ENCODE peak calls at places on chromosomes 2 and 18, in four cellular contexts. A is gastrocnemius medialis, V is stomach, E is transverse colon. R is an unnamed sample.

GRCh38 chr2:95388091-95388692 is 14.3 kb upstream of the FAHD2A start:
- DNase-seq in A (no peak), E (no peak), V (no peak), R (no peak)

GRCh38 chr2:67996772-67997527 is 65.9 kb downstream of the C1D start:
- DNase-seq in E (no peak), V (no peak), A (no peak), R (no peak)

GRCh38 chr2:96930351-96931015 is 55.9 kb downstream of the FAM178B start:
- DNase-seq in A (no peak), V (no peak), E (no peak), R (no peak)

GRCh38 chr2:2621855-2622254 is 290.8 kb upstream of the MYT1L start:
- DNase-seq in A (no peak), E (no peak), V (no peak), R (no peak)

GRCh38 chr2:235191933-235192332 is 240.1 kb downstream of the SH3BP4 start:
- DNase-seq in A (no peak), V (no peak), E (no peak), R (no peak)

GRCh38 chr18:30763913-30764350 is 278.6 kb downstream of the DSC3 start:
- DNase-seq in E (no peak), V (no peak), A (no peak), R (no peak)

GRCh38 chr2:104493698-104494097 is 360.2 kb upstream of the POU3F3 start:
- DNase-seq in E (no peak), A (no peak), V (no peak), R (no peak)

GRCh38 chr18:61842146-61842545 is 50.7 kb downstream of the RNF152 start:
- DNase-seq in E (no peak), V (no peak), A (no peak), R (no peak)

GRCh38 chr2:234954551-234954992 is 2.8 kb downstream of the SH3BP4 start:
- DNase-seq in A (no peak), V (no peak), E (no peak), R (no peak)

GRCh38 chr2:20684581-20685063 is 17.7 kb downstream of the GDF7 start:
- DNase-seq in E (no peak), V (no peak), A (no peak), R (no peak)

GRCh38 chr2:133674433-133675331 is 106.4 kb upstream of the NCKAP5 start:
- DNase-seq in E (peak), A (no peak), V (peak), R (no peak)

GRCh38 chr2:134141598-134142340 is 112.1 kb upstream of the MGAT5 start:
- DNase-seq in V (no peak), A (no peak), E (no peak), R (no peak)

GRCh38 chr2:38128653-38129052 is 52.7 kb upstream of the CYP1B1 start:
- DNase-seq in A (peak), E (no peak), V (no peak), R (peak)
- H3K4me3 ChIP-seq in A (no peak), E (no peak), V (no peak), R (no peak)

DNA sequence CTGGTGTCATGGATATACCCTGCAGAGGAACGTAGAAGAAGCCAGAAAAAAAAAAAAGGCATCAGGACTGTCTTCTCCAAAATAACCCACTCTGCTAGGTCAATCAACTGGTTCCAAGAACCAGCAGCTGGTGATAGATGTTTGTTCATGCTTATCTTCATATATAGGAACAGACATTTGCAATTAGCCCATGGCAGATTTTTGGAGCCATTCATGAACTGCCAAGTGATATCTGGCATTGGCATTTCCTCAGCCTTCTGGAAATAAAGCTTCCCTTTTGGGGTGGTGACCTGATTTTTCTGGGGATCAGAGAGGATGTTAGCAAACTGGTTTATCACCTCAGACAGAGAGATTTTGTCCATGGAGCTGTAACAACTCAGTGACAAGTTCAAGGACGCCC is 234.9 kb downstream of the OSR1 start:
- DNase-seq in E (no peak), A (no peak), V (no peak), R (no peak)
- TF ChIP-seq POLR2A in E (no peak), A (no peak), V (no peak), R (no peak)

GRCh38 chr2:70703900-70704549 is 64.0 kb downstream of the ADD2 start:
- DNase-seq in E (no peak), V (peak), A (no peak), R (no peak)
- H3K4me3 ChIP-seq in E (no peak), V (no peak), A (no peak), R (no peak)

DNA sequence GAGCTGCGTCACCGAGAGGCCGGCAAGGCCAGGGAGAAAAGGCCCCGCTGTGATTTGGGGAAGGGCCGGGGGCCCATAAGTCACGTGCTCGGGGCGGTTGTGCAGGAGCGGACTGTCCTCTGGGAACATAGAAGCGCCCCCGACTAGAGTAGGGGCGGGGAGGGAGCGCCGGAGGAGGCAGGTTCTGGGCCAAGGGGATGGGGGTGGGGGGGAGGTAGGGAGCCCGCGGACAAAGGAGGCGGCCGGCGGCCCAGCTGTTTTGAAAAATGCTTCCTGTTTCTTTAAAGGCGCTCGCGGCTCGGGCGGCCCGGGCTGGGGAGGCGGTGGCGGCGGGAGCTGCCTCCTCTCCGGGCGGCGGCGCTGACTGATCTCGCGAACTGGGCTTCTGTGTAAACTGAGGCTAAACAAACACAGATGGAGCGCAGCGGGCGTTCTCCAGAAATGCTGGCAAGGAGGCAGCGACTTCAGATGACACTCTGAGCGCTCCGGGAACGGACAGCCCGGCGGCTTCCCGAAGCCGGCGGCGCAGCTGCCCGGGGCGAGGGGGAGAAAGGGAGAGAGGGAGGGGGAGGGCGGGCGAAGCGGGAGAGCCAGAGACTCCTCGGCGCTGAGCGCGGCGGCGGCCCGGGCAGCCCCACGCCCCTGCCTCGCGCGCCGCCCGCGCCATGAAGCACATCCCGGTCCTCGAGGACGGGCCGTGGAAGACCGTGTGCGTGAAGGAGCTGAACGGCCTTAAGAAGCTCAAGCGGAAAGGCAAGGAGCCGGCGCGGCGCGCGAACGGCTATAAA is at the start of gene ATOH8:
- DNase-seq in A (peak), V (peak), E (peak), R (peak)
- TF ChIP-seq POLR2A in A (peak), V (no peak), E (peak), R (no peak)